ENCODE peak calls at places on chromosomes 1 and 21, in four cellular contexts. L is fibroblast of the aortic adventitia; P is AG04450; T is CD8-positive, alpha-beta T cell. Z is an unnamed sample.

GRCh38 chr1:42171679-42172266 is 7.2 kb upstream of the GUCA2A start:
- DNase-seq in L (no peak), P (no peak), T (no peak), Z (no peak)

GRCh38 chr1:47656719-47657685 is 219.2 kb downstream of the FOXD2 start:
- DNase-seq in L (peak), P (peak), T (no peak), Z (peak)

GRCh38 chr1:208201241-208201640 is 42.9 kb downstream of the PLXNA2 start:
- DNase-seq in L (peak), P (peak), T (no peak), Z (peak)

GRCh38 chr21:41895643-41896493 is 16.7 kb upstream of the PRDM15 start:
- DNase-seq in L (no peak), P (no peak), T (peak), Z (peak)

GRCh38 chr1:209238356-209238755 is 345.2 kb upstream of the CAMK1G start:
- DNase-seq in L (no peak), P (no peak), T (no peak), Z (no peak)

GRCh38 chr1:36732038-36732402 is 249.3 kb upstream of the CSF3R start:
- DNase-seq in L (no peak), P (no peak), T (no peak), Z (no peak)

GRCh38 chr1:39701092-39701460 is 9.8 kb upstream of the HPCAL4 start:
- DNase-seq in L (peak), P (no peak), T (no peak), Z (peak)

GRCh38 chr1:114234408-114235119 is 80.9 kb upstream of the SYT6 start:
- DNase-seq in L (no peak), P (no peak), T (no peak), Z (no peak)

GRCh38 chr1:14437410-14437913 is 161.0 kb upstream of the KAZN start:
- DNase-seq in L (no peak), P (no peak), T (no peak), Z (no peak)

GRCh38 chr1:234996245-234996757 is 132.3 kb downstream of the TOMM20 start:
- DNase-seq in L (no peak), P (no peak), T (no peak), Z (peak)

GRCh38 chr21:33761104-33762036 is 119.1 kb downstream of the ITSN1 start:
- DNase-seq in L (peak), P (peak), T (no peak), Z (peak)

GRCh38 chr1:48031676-48032075 is 34.5 kb upstream of the TRABD2B start:
- DNase-seq in L (no peak), P (no peak), T (no peak), Z (peak)

GRCh38 chr1:30382496-30382895 is 340.9 kb downstream of the MATN1 start:
- DNase-seq in L (no peak), P (no peak), T (no peak), Z (no peak)

GRCh38 chr1:18723206-18723605 is 92.6 kb downstream of the PAX7 start:
- DNase-seq in L (no peak), P (no peak), T (no peak), Z (no peak)

GRCh38 chr21:37759777-37760176 is 156.5 kb downstream of the KCNJ6 start:
- DNase-seq in L (no peak), P (no peak), T (no peak), Z (no peak)

GRCh38 chr1:200653022-200653462 is 16.7 kb downstream of the DDX59 start:
- DNase-seq in L (no peak), P (no peak), T (no peak), Z (no peak)

GRCh38 chr1:232263452-232263851 is 366.5 kb downstream of the SIPA1L2 start:
- DNase-seq in L (no peak), P (no peak), T (no peak), Z (no peak)

GRCh38 chr1:19429611-19430010 is 55.7 kb downstream of the CAPZB start:
- DNase-seq in L (peak), P (no peak), T (no peak), Z (no peak)

GRCh38 chr21:41183575-41183974 is 15.6 kb downstream of the BACE2 start:
- DNase-seq in L (peak), P (no peak), T (no peak), Z (no peak)

GRCh38 chr1:221097479-221098281 is 218.4 kb downstream of the HLX start:
- DNase-seq in L (peak), P (peak), T (no peak), Z (peak)

GRCh38 chr1:17190526-17190995 is 14.4 kb upstream of the PADI1 start:
- DNase-seq in L (no peak), P (no peak), T (no peak), Z (no peak)

GRCh38 chr1:161166669-161167548 is 683 bp downstream of the PPOX start:
- DNase-seq in L (no peak), P (no peak), T (no peak), Z (no peak)

GRCh38 chr1:153306303-153307220 is 6.2 kb downstream of the PGLYRP3 start:
- DNase-seq in L (no peak), P (no peak), T (no peak), Z (no peak)

GRCh38 chr1:201791775-201792166 is 37.2 kb upstream of the IPO9 start:
- DNase-seq in L (peak), P (no peak), T (no peak), Z (peak)

GRCh38 chr1:32274646-32275340 is 17.1 kb upstream of the HDAC1 start:
- DNase-seq in L (no peak), P (no peak), T (no peak), Z (no peak)

GRCh38 chr1:2840036-2840809 is 38.7 kb upstream of the TTC34 start:
- DNase-seq in L (no peak), P (no peak), T (peak), Z (no peak)

GRCh38 chr1:9317591-9318331 is 25.1 kb downstream of the SPSB1 start:
- DNase-seq in L (peak), P (no peak), T (no peak), Z (peak)

GRCh38 chr1:213284626-213285025 is 233.6 kb downstream of the RPS6KC1 start:
- DNase-seq in L (peak), P (peak), T (no peak), Z (peak)

GRCh38 chr1:213281610-213282316 is 230.7 kb downstream of the RPS6KC1 start:
- DNase-seq in L (no peak), P (no peak), T (no peak), Z (no peak)

GRCh38 chr1:213287987-213288386 is 236.9 kb downstream of the RPS6KC1 start:
- DNase-seq in L (no peak), P (no peak), T (no peak), Z (no peak)

GRCh38 chr1:213286235-213286634 is 235.2 kb downstream of the RPS6KC1 start:
- DNase-seq in L (no peak), P (no peak), T (no peak), Z (no peak)
- TF ChIP-seq CTCF in L (peak), P (no peak), T (no peak), Z (peak)

GRCh38 chr21:44574457-44575306 is 1.2 kb downstream of the KRTAP10-4 start:
- DNase-seq in L (no peak), P (no peak), T (no peak), Z (no peak)
- TF ChIP-seq CTCF in L (no peak), P (no peak), T (no peak), Z (no peak)

DNA sequence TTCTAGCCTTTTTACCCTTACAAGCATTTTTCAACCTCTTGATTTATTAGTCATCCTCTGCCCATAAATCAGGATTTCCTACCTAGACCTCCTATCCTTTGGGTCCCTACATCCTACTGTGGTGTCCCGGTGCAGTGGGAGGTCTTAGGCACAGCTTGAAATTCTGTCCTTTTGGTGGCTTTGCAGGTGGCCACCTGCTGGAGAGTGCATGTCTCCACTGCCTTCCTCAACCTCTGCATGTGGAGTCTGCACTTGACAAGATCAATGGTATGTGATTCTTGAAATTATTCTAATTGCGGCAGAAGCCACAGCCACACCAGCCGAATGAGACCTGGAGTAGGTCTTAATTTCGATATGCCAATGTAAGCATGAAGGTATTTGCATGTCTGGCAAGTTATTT is 11.4 kb upstream of the KCNA3 start:
- DNase-seq in L (no peak), P (no peak), T (peak), Z (no peak)
- TF ChIP-seq CTCF in L (no peak), P (no peak), T (peak), Z (no peak)

DNA sequence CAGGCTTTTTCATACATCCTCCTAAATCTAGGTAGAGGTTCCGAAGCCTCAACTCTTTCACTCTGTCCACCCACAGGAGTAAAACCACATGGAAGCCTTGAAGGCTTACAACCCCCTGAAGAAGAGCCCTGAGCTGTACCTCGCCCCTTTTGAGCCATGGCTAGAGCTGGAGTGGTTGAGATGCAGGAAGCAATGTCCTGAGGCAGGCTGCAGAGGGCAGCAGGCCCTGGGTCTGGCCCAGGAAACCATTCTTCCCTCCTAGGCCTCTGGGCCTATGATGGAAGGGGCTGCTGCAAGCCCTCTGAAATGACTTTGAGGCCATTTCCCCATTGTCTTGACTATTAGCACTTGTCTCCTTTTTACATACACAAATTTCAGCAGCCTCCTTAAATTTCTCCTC is 1503.0 kb downstream of the KCNT2 start:
- DNase-seq in L (no peak), P (no peak), T (no peak), Z (no peak)
- TF ChIP-seq CTCF in L (no peak), P (no peak), T (no peak), Z (no peak)

DNA sequence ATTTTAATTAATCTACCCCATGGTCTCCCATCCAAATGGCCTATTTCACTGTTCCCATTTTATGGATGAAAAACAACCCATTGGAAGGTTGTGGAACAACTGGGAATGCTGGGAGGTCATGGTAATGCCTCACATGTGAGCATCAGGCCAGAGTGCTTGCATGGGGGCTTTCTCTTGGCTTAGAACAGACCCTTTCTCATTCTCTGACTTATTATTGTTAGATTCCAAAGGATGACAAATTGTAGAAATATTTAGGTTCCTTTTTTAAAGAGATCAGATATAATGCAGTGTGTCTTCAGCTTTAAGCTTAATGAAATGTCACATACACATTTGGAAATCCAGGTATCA is 622.3 kb upstream of the PKN2 start:
- DNase-seq in L (peak), P (no peak), T (no peak), Z (no peak)
- TF ChIP-seq CTCF in L (no peak), P (no peak), T (no peak), Z (no peak)